ENCODE peak calls at places on chromosomes 5 and 9, in four cellular contexts. One of them, this sample, is unnamed. For H3K4me1, the result is how much of the 10 kb centered on the place peaks cover.

GRCh38 chr5:1770443-1770802 is 29.2 kb downstream of the MRPL36 start:
- DNase-seq in cardiac muscle cell: no peak
- DNase-seq in HCT116: no peak
- DNase-seq in effector memory CD4-positive, alpha-beta T cell: no peak
- DNase-seq in this sample: no peak

GRCh38 chr5:33764786-33765185 is 127.0 kb downstream of the ADAMTS12 start:
- DNase-seq in HCT116: no peak
- DNase-seq in cardiac muscle cell: no peak
- DNase-seq in effector memory CD4-positive, alpha-beta T cell: no peak
- DNase-seq in this sample: no peak

GRCh38 chr5:134403951-134404350 is 7.7 kb downstream of the CDKN2AIPNL start:
- DNase-seq in effector memory CD4-positive, alpha-beta T cell: no peak
- DNase-seq in HCT116: no peak
- DNase-seq in cardiac muscle cell: no peak
- DNase-seq in this sample: no peak

GRCh38 chr9:121538221-121538620 is 38.6 kb upstream of the GGTA1 start:
- DNase-seq in HCT116: peak
- DNase-seq in effector memory CD4-positive, alpha-beta T cell: no peak
- DNase-seq in cardiac muscle cell: no peak
- DNase-seq in this sample: no peak

GRCh38 chr5:178785999-178786398 is 55.5 kb upstream of the ZNF354A start:
- DNase-seq in effector memory CD4-positive, alpha-beta T cell: no peak
- DNase-seq in HCT116: no peak
- DNase-seq in cardiac muscle cell: no peak
- DNase-seq in this sample: no peak

GRCh38 chr5:136182618-136183017 is 10.3 kb downstream of the SMIM32 start:
- DNase-seq in HCT116: no peak
- DNase-seq in cardiac muscle cell: peak
- DNase-seq in effector memory CD4-positive, alpha-beta T cell: no peak
- DNase-seq in this sample: no peak

GRCh38 chr9:124342946-124343485 is 72.2 kb downstream of the PSMB7 start:
- DNase-seq in cardiac muscle cell: peak
- DNase-seq in effector memory CD4-positive, alpha-beta T cell: no peak
- DNase-seq in HCT116: no peak
- DNase-seq in this sample: peak

GRCh38 chr9:74534847-74535246 is 37.7 kb downstream of the RORB start:
- DNase-seq in cardiac muscle cell: no peak
- DNase-seq in effector memory CD4-positive, alpha-beta T cell: no peak
- DNase-seq in HCT116: no peak
- DNase-seq in this sample: no peak

GRCh38 chr5:5721881-5722280 is 299.4 kb downstream of the ICE1 start:
- DNase-seq in HCT116: no peak
- DNase-seq in cardiac muscle cell: no peak
- DNase-seq in effector memory CD4-positive, alpha-beta T cell: no peak
- DNase-seq in this sample: no peak

GRCh38 chr5:36596756-36597155 is 9.7 kb upstream of the SLC1A3 start:
- DNase-seq in cardiac muscle cell: no peak
- DNase-seq in effector memory CD4-positive, alpha-beta T cell: no peak
- DNase-seq in HCT116: no peak
- DNase-seq in this sample: no peak

GRCh38 chr5:36602711-36603321 is 3.6 kb upstream of the SLC1A3 start:
- DNase-seq in effector memory CD4-positive, alpha-beta T cell: no peak
- DNase-seq in HCT116: peak
- DNase-seq in cardiac muscle cell: no peak
- DNase-seq in this sample: peak

GRCh38 chr5:36596247-36596646 is 10.2 kb upstream of the SLC1A3 start:
- DNase-seq in cardiac muscle cell: no peak
- DNase-seq in HCT116: no peak
- DNase-seq in effector memory CD4-positive, alpha-beta T cell: no peak
- DNase-seq in this sample: no peak

GRCh38 chr5:36600847-36601527 is 5.4 kb upstream of the SLC1A3 start:
- DNase-seq in HCT116: no peak
- DNase-seq in cardiac muscle cell: peak
- DNase-seq in effector memory CD4-positive, alpha-beta T cell: no peak
- DNase-seq in this sample: no peak

DNA sequence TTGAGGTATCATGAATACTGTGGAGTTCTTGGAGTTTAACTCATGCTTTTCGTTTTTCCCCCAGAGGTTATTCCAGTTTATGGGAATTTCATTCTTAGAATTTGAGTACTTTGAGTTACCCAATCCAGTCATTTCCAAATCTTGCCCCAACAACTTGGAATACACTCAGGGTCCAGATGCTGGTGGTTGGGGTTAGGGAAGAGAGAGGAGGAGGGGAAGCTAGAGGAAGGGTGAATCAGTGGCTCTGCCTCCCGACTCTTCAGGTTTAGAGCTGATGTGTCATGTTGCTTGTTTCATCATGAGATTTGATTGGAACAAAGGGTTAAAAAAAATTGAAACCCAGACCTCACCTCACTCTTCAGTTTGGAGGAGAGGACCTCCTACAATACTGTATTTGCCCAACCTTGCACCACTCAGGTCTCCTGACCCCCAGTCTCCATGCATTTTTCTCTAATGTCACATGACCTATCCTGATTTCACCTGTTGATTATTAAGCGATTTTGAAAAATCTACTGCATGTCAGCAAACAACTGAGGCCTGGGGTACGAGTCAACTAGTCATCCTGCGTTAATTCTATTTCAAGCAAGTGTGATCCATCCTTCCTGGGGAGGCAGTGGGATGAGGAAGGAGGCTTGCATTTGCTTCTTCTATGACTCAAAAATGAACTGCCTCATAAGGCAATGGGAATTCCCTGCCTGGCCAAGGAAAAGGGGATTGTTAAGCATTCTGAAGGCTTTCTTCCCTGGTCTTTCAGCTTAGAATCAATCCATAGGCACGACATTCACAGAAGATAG is 6.2 kb upstream of the SLC1A3 start:
- DNase-seq in HCT116: no peak
- DNase-seq in cardiac muscle cell: peak
- DNase-seq in effector memory CD4-positive, alpha-beta T cell: no peak
- DNase-seq in this sample: no peak
- H3K4me1 ChIP-seq in HCT116: under half
- H3K4me1 ChIP-seq in cardiac muscle cell: under half
- H3K4me1 ChIP-seq in effector memory CD4-positive, alpha-beta T cell: under half
- H3K4me1 ChIP-seq in this sample: under half

DNA sequence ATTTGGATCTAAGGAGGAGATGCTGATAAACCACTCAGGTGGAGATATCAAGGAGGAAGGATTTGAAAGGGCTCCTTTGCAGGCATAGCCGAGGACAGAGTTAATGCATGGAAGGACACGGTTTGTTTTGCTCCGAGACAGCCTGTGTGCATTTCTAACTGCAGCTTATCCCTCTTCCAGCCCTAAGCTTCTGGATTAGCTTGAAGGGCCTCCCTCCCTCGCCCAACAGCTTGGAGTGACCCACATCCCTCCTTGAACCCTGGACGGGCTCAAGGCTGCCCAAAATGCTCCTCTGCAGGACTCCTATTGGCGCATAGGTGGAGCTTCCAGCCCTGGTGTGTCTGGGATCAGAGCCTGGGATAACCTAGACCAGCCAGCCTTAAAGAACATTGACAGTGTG is 66.7 kb downstream of the PPARGC1B start:
- DNase-seq in HCT116: no peak
- DNase-seq in effector memory CD4-positive, alpha-beta T cell: no peak
- DNase-seq in cardiac muscle cell: no peak
- DNase-seq in this sample: no peak
- H3K4me1 ChIP-seq in HCT116: under half
- H3K4me1 ChIP-seq in effector memory CD4-positive, alpha-beta T cell: under half
- H3K4me1 ChIP-seq in cardiac muscle cell: under half
- H3K4me1 ChIP-seq in this sample: under half

DNA sequence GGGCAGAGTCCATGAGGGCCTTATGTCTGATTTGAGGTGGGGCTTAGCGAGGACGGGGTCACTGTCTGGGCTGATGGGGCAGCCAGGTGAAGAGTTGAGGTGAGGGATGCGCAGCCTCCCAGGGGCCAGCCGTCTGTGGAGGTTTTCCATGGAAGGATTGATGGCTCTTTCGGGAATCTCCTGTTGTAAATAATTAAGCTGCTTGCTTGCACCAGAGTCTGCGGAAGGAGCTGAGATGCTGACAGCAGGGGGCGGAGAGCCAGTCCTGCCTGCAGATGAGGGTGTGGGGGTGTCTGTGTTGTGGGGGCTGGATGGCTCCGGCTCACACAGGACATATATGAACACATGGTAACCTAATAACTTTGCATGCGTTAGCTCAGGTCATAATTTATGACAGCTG is 36.6 kb upstream of the SEMA4D start:
- DNase-seq in HCT116: no peak
- DNase-seq in effector memory CD4-positive, alpha-beta T cell: no peak
- DNase-seq in cardiac muscle cell: no peak
- DNase-seq in this sample: no peak
- H3K4me1 ChIP-seq in HCT116: under half
- H3K4me1 ChIP-seq in effector memory CD4-positive, alpha-beta T cell: half or more
- H3K4me1 ChIP-seq in cardiac muscle cell: under half
- H3K4me1 ChIP-seq in this sample: under half

DNA sequence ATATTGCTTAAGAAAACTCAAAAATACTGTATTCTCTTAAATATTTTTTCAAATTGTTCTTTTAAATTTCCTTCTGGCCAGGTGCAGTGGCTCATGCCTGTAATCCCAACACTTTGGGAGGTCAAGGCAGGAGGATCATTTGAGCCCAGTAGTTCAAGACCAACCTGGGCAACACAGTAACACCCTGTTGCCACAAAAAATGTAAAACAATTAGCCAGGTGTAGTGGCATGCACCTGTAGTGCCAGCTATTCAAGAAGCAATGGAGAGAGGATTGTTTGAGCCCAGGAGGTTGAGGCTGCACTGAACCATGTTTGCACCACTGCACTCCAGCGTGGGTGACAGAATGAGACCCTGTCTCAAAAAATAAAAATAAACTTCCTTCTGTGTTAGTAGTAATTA is 94.3 kb downstream of the STRBP start:
- DNase-seq in effector memory CD4-positive, alpha-beta T cell: no peak
- DNase-seq in HCT116: no peak
- DNase-seq in cardiac muscle cell: no peak
- DNase-seq in this sample: no peak
- H3K4me1 ChIP-seq in effector memory CD4-positive, alpha-beta T cell: under half
- H3K4me1 ChIP-seq in HCT116: under half
- H3K4me1 ChIP-seq in cardiac muscle cell: under half
- H3K4me1 ChIP-seq in this sample: under half

GRCh38 chr9:123302348-123303214 is 34.2 kb upstream of the STRBP start:
- DNase-seq in effector memory CD4-positive, alpha-beta T cell: no peak
- DNase-seq in cardiac muscle cell: peak
- DNase-seq in HCT116: no peak
- DNase-seq in this sample: no peak

GRCh38 chr9:123309611-123310010 is 41.2 kb upstream of the STRBP start:
- DNase-seq in effector memory CD4-positive, alpha-beta T cell: no peak
- DNase-seq in cardiac muscle cell: peak
- DNase-seq in HCT116: no peak
- DNase-seq in this sample: no peak

GRCh38 chr9:123310551-123311249 is 42.3 kb upstream of the STRBP start:
- DNase-seq in effector memory CD4-positive, alpha-beta T cell: no peak
- DNase-seq in HCT116: no peak
- DNase-seq in cardiac muscle cell: no peak
- DNase-seq in this sample: no peak

GRCh38 chr9:123304340-123304691 is 35.9 kb upstream of the STRBP start:
- DNase-seq in effector memory CD4-positive, alpha-beta T cell: no peak
- DNase-seq in cardiac muscle cell: no peak
- DNase-seq in HCT116: no peak
- DNase-seq in this sample: no peak

DNA sequence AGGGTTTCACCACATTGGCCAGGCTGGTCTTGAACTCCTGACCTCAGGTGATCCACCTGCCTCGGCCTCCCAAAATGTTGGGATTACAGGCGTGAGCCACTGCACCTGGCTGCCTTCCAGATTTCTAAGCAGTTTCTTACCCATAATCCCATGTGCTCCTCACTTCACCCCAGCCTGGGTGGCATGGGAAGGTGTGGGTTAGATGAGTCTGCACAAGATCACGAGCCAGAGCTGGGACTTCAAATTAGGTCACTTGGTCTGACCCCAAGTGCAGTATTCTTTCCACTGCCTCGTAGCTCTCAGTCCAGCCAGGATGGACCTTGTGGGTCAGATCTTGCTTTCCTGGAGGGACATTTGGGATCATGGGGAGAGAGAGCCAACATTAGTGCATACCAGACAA is 37.5 kb upstream of the STRBP start:
- DNase-seq in HCT116: no peak
- DNase-seq in effector memory CD4-positive, alpha-beta T cell: no peak
- DNase-seq in cardiac muscle cell: no peak
- DNase-seq in this sample: no peak
- H3K4me1 ChIP-seq in HCT116: under half
- H3K4me1 ChIP-seq in effector memory CD4-positive, alpha-beta T cell: under half
- H3K4me1 ChIP-seq in cardiac muscle cell: under half
- H3K4me1 ChIP-seq in this sample: under half

This sample was measured in right cardiac atrium.